ENCODE peak calls at places on chromosomes 2 and 18, in seven cellular contexts. C is IMR-90, G is AG04449, M is HCT116, Y is GM23248, Z is heart right ventricle, N is mesendoderm. Q is an unnamed sample.
A peak's percentile ranks its signal among the peaks of the same experiment; 100 is the strongest.

GRCh38 chr2:213234641-213235040 is 49.6 kb upstream of the SPAG16 start:
- DNase-seq in G (no peak), Z (no peak), Y (no peak), C (no peak), M (no peak), N (peak; percentile 47), Q (no peak)

GRCh38 chr2:69208023-69208595 is 178.9 kb downstream of the GFPT1 start:
- DNase-seq in Z (no peak), C (no peak), N (no peak), G (no peak), Y (peak; percentile 34), M (no peak), Q (no peak)

GRCh38 chr2:62281661-62282060 is 85.7 kb downstream of the B3GNT2 start:
- DNase-seq in Y (no peak), C (no peak), G (no peak), Z (no peak), N (no peak), M (no peak), Q (no peak)

GRCh38 chr2:84880645-84881521 is at the start of gene TRABD2A:
- DNase-seq in Y (peak; percentile 57), M (no peak), Z (no peak), G (no peak), N (peak; percentile 75), C (peak; percentile 71), Q (no peak)

GRCh38 chr2:25405871-25406270 is 64.1 kb upstream of the DNMT3A start:
- DNase-seq in G (no peak), C (no peak), N (no peak), Y (no peak), Z (no peak), M (no peak), Q (no peak)

GRCh38 chr18:28176933-28177827 is at the start of gene CDH2:
- DNase-seq in Y (peak; percentile 91), G (peak; percentile 47), C (peak; percentile 85), M (no peak), N (peak; percentile 98), Z (peak; percentile 65), Q (peak; percentile 69)

GRCh38 chr2:112706170-112706664 is 14.6 kb upstream of the NT5DC4 start:
- DNase-seq in N (peak; percentile 82), M (no peak), Y (peak; percentile 28), G (no peak), Z (no peak), C (peak; percentile 79), Q (no peak)

GRCh38 chr18:45871655-45872054 is 46.2 kb downstream of the SIGLEC15 start:
- DNase-seq in C (peak; percentile 34), Z (no peak), Y (peak; percentile 49), N (no peak), M (no peak), G (no peak), Q (no peak)

GRCh38 chr18:78605255-78605654 is 374.4 kb upstream of the SALL3 start:
- DNase-seq in Z (no peak), G (no peak), N (no peak), M (no peak), Y (no peak), C (no peak), Q (no peak)

GRCh38 chr18:42425025-42425424 is 470.0 kb downstream of the PIK3C3 start:
- DNase-seq in M (no peak), G (no peak), N (peak; percentile 47), C (no peak), Z (no peak), Y (no peak), Q (no peak)

GRCh38 chr2:233202531-233202944 is 48.9 kb upstream of the ATG16L1 start:
- DNase-seq in Z (no peak), M (no peak), C (no peak), Y (no peak), G (no peak), N (no peak), Q (no peak)

GRCh38 chr2:85589982-85590791 is 5.4 kb upstream of the RNF181 start:
- DNase-seq in N (no peak), M (no peak), G (peak; percentile 79), C (peak; percentile 94), Z (peak; percentile 69), Y (peak; percentile 94), Q (peak; percentile 91)

DNA sequence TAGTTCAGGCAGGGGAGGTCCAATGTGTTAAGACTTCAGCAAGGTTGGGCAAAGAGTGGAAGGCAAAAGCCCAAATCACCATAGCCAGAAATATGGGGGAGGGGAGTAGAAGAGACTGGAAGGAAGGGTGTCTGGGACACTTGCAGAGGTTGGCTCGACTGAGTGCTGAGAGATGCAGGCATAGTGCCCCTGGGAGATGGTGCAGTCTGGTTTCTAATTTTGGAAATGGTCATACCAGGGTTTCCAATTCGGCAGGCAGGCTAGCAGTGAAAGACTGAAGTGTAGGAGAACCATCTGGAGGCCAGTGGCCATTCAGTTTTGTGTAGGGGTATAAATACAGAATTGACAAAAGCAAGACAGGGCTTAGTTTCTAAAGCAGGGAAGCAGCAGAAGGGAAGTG is 6.2 kb upstream of the SPOPL start:
- DNase-seq in G (no peak), M (no peak), Y (no peak), Z (peak; percentile 21), C (no peak), N (no peak), Q (no peak)
- H3K4me3 ChIP-seq in G (no peak overlapping the region), M (no peak overlapping the region), Y (no peak overlapping the region), Z (no peak overlapping the region), C (no peak overlapping the region), N (no peak overlapping the region), Q (no peak overlapping the region)

DNA sequence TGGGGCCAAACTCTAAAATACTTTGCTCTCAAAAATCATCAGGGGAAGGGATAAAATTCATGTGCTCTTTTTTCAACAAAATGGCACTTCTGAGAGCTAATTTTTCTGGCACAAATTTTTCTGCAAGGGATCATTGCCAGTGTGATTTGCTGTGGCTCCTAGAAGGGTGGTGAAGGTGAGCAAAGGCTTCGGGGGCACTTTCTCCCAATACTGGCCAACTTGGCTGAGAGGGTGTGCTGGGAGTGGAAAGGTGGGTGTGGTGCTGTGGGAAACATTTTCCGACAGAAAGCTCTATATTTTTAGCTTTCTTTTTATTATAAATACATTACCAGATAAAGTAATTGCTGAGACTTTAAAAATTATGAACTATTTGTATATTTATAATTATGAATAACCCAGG is 419 bp downstream of the SMYD1 start:
- DNase-seq in C (no peak), G (no peak), Z (no peak), M (no peak), Y (no peak), N (no peak), Q (no peak)
- H3K4me3 ChIP-seq in C (no peak overlapping the region), G (no peak overlapping the region), Z (peak overlapping the region; percentile 31), M (no peak overlapping the region), Y (no peak overlapping the region), N (no peak overlapping the region), Q (peak overlapping the region; percentile 32)

GRCh38 chr2:235083822-235084221 is 132.0 kb downstream of the SH3BP4 start:
- DNase-seq in Z (no peak), C (no peak), N (no peak), M (no peak), Y (peak; percentile 19), G (no peak), Q (no peak)
- H3K4me3 ChIP-seq in Z (no peak overlapping the region), C (no peak overlapping the region), N (no peak overlapping the region), M (no peak overlapping the region), Y (no peak overlapping the region), G (no peak overlapping the region), Q (no peak overlapping the region)

GRCh38 chr18:63591725-63592124 is 4.6 kb downstream of the SERPINB13 start:
- DNase-seq in M (no peak), Z (no peak), C (no peak), G (no peak), Y (peak; percentile 69), N (no peak), Q (no peak)

GRCh38 chr18:63588869-63589268 is 1.7 kb downstream of the SERPINB13 start:
- DNase-seq in Y (peak; percentile 32), M (no peak), Z (no peak), C (no peak), G (no peak), N (no peak), Q (no peak)

GRCh38 chr18:63590368-63590767 is 3.2 kb downstream of the SERPINB13 start:
- DNase-seq in C (no peak), Y (peak; percentile 67), Z (no peak), G (no peak), M (no peak), N (no peak), Q (peak; percentile 83)

GRCh38 chr18:63592506-63592905 is 5.4 kb downstream of the SERPINB13 start:
- DNase-seq in G (no peak), N (no peak), C (no peak), M (no peak), Z (no peak), Y (no peak), Q (no peak)

DNA sequence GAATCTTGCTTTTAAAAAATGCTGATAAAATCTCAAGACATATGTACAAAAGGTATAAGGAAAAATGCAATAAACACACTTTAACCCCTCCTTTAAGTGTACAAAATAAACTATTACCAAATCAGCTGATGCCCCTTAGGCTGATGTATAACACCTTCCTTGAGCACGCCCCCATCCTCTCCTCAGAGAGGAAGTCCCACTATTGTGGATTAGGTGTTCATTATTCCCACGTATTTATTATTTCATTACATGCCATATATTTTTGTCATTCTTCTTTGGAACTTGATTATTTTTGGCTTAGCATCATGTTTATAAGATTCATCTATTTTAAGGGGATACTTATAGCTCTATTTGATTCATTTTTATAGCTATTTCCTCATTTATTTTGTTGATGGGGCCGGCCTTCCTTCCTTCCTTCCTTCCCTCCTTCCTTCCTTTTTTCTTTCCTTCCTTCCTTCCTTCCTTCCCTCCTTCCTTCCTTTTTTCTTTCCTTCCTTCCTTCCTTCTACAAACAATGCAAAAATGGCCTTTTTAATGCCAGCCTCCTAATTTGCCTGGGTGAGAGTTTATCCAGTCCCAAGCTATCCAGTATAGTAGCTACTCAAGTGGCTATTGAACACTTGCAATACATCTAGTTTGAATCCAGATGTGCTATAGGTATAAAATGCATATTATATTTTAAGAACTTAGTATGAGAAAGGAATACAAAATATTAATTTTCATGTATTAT is 4.0 kb downstream of the SERPINB13 start:
- DNase-seq in M (no peak), C (no peak), Z (no peak), Y (no peak), N (no peak), G (no peak), Q (no peak)
- H3K4me3 ChIP-seq in M (no peak overlapping the region), C (no peak overlapping the region), Z (no peak overlapping the region), Y (no peak overlapping the region), N (no peak overlapping the region), G (no peak overlapping the region), Q (no peak overlapping the region)

GRCh38 chr2:179049546-179050311 is at the start of gene CCDC141:
- DNase-seq in G (no peak), N (peak; percentile 84), M (no peak), Z (peak; percentile 72), Y (no peak), C (no peak), Q (no peak)

GRCh38 chr2:179044500-179044899 is 5.4 kb downstream of the CCDC141 start:
- DNase-seq in M (no peak), Z (no peak), Y (no peak), C (no peak), G (no peak), N (no peak), Q (no peak)

GRCh38 chr2:179050735-179051134 is 798 bp upstream of the CCDC141 start:
- DNase-seq in Y (no peak), C (no peak), N (no peak), Z (peak; percentile 31), G (no peak), M (no peak), Q (peak; percentile 31)

GRCh38 chr2:179051250-179051649 is 1.3 kb upstream of the CCDC141 start:
- DNase-seq in N (peak; percentile 69), Z (no peak), Y (no peak), M (no peak), G (no peak), C (no peak), Q (no peak)

GRCh38 chr2:179049203-179049545 is 763 bp downstream of the CCDC141 start:
- DNase-seq in Z (no peak), C (no peak), G (no peak), M (no peak), N (peak; percentile 28), Y (no peak), Q (no peak)
- H3K4me3 ChIP-seq in Z (peak overlapping the region; percentile 43), C (no peak overlapping the region), G (no peak overlapping the region), M (no peak overlapping the region), N (no peak overlapping the region), Y (no peak overlapping the region), Q (no peak overlapping the region)